ENCODE peak calls at places on chromosome 6, in six cellular contexts. W, N, Y, A, G and X are unnamed samples.

GRCh38 chr6:10759312-10759839 is 11.8 kb downstream of the TMEM14B start:
- DNase-seq in G (no peak), N (peak), Y (peak), W (no peak), A (no peak), X (no peak)

GRCh38 chr6:50655848-50656453 is 57.4 kb upstream of the TFAP2D start:
- DNase-seq in G (no peak), N (peak), A (no peak), Y (no peak), W (no peak), X (no peak)

GRCh38 chr6:158972241-158973233 is 27.5 kb downstream of the RSPH3 start:
- DNase-seq in A (no peak), G (no peak), N (no peak), W (no peak), Y (peak), X (peak)

GRCh38 chr6:34157236-34157830 is 11.4 kb upstream of the GRM4 start:
- DNase-seq in Y (no peak), W (no peak), G (no peak), A (no peak), N (no peak), X (no peak)

GRCh38 chr6:39882567-39882953 is 51.7 kb downstream of the MOCS1 start:
- DNase-seq in W (no peak), G (no peak), N (no peak), Y (peak), A (peak), X (no peak)

GRCh38 chr6:125528614-125529013 is 220.8 kb upstream of the HEY2 start:
- DNase-seq in A (no peak), Y (no peak), G (no peak), N (no peak), W (no peak), X (no peak)

GRCh38 chr6:113732384-113732966 is 124.7 kb upstream of the MARCKS start:
- DNase-seq in Y (peak), A (peak), W (no peak), G (no peak), N (no peak), X (no peak)

GRCh38 chr6:83536034-83536646 is 23.8 kb downstream of the PRSS35 start:
- DNase-seq in N (no peak), Y (peak), W (no peak), A (peak), G (no peak), X (no peak)

GRCh38 chr6:158354509-158354877 is 42.2 kb downstream of the TULP4 start:
- DNase-seq in W (no peak), G (no peak), N (no peak), Y (no peak), A (no peak), X (no peak)

GRCh38 chr6:63355632-63356031 is 35.8 kb upstream of the LGSN start:
- DNase-seq in A (no peak), G (no peak), N (no peak), W (no peak), Y (no peak), X (no peak)

GRCh38 chr6:101114703-101115102 is 233.6 kb upstream of the ASCC3 start:
- DNase-seq in G (no peak), A (peak), N (peak), Y (peak), W (no peak), X (no peak)

GRCh38 chr6:131169613-131170012 is 34.3 kb downstream of the AKAP7 start:
- DNase-seq in G (no peak), N (no peak), A (no peak), Y (no peak), W (no peak), X (no peak)

GRCh38 chr6:23688650-23689049 is 437.4 kb upstream of the NRSN1 start:
- DNase-seq in N (no peak), W (no peak), A (no peak), G (no peak), Y (no peak), X (no peak)

GRCh38 chr6:30612687-30613248 is 4.3 kb downstream of the PPP1R10 start:
- DNase-seq in Y (peak), N (no peak), G (no peak), A (no peak), W (no peak), X (no peak)

GRCh38 chr6:40376113-40376650 is 211.0 kb downstream of the LRFN2 start:
- DNase-seq in A (no peak), G (no peak), Y (no peak), N (no peak), W (no peak), X (no peak)

GRCh38 chr6:166365221-166365620 is 17.5 kb downstream of the MPC1 start:
- DNase-seq in G (no peak), W (no peak), Y (no peak), N (no peak), A (no peak), X (no peak)

GRCh38 chr6:93792751-93793150 is 373.4 kb upstream of the EPHA7 start:
- DNase-seq in G (no peak), N (no peak), Y (peak), A (no peak), W (no peak), X (no peak)

GRCh38 chr6:63572733-63573139 is 456 bp downstream of the LOC128125822 start:
- DNase-seq in W (no peak), N (no peak), Y (no peak), G (no peak), A (no peak), X (no peak)

GRCh38 chr6:146546440-146546839 is 2.8 kb downstream of the RAB32 start:
- DNase-seq in N (no peak), Y (peak), W (no peak), A (no peak), G (no peak), X (no peak)

GRCh38 chr6:31582230-31582601 is at the start of gene LTB:
- DNase-seq in Y (no peak), N (no peak), W (no peak), G (no peak), A (no peak), X (no peak)

GRCh38 chr6:75791881-75792280 is 42.8 kb downstream of the MYO6 start:
- DNase-seq in Y (no peak), A (no peak), W (no peak), G (no peak), N (no peak), X (no peak)

GRCh38 chr6:121319112-121319553 is 15.1 kb downstream of the TBC1D32 start:
- DNase-seq in W (no peak), N (no peak), G (no peak), A (no peak), Y (no peak), X (no peak)

GRCh38 chr6:166307981-166308768 is at the start of gene PRR18:
- DNase-seq in W (no peak), N (peak), A (peak), Y (no peak), G (no peak), X (no peak)

GRCh38 chr6:53361549-53362031 is 12.8 kb upstream of the ELOVL5 start:
- DNase-seq in W (no peak), G (no peak), A (no peak), Y (peak), N (no peak), X (no peak)

GRCh38 chr6:73610444-73611275 is 43.1 kb downstream of the SLC17A5 start:
- DNase-seq in N (no peak), Y (peak), W (no peak), A (no peak), G (no peak), X (no peak)

GRCh38 chr6:109762769-109763450 is 71.8 kb downstream of the FIG4 start:
- DNase-seq in Y (peak), A (no peak), N (no peak), W (no peak), G (no peak), X (no peak)